ENCODE peak calls at places on chromosomes 3 and 15, in nine cellular contexts. One of them, this sample, is unnamed.
A peak's percentile ranks its signal among the peaks of the same experiment; 100 is the strongest.

GRCh38 chr3:144162042-144162441 is 190.4 kb downstream of the DIPK2A start:
- DNase-seq in Caco-2: no peak
- DNase-seq in sigmoid colon: no peak
- DNase-seq in endothelial cell: no peak
- DNase-seq in omental fat pad: no peak
- DNase-seq in thoracic aorta: no peak
- DNase-seq in mucosa of descending colon: no peak
- DNase-seq in A549: peak; percentile 67
- DNase-seq in heart right ventricle: no peak
- DNase-seq in this sample: no peak

GRCh38 chr3:194082596-194083220 is 53.2 kb upstream of the HES1 start:
- DNase-seq in Caco-2: no peak
- DNase-seq in sigmoid colon: peak; percentile 87
- DNase-seq in endothelial cell: peak; percentile 26
- DNase-seq in omental fat pad: no peak
- DNase-seq in thoracic aorta: no peak
- DNase-seq in mucosa of descending colon: no peak
- DNase-seq in A549: no peak
- DNase-seq in heart right ventricle: peak; percentile 72
- DNase-seq in this sample: no peak

GRCh38 chr3:123444744-123445143 is 4.1 kb downstream of the ADCY5 start:
- DNase-seq in Caco-2: no peak
- DNase-seq in sigmoid colon: no peak
- DNase-seq in endothelial cell: no peak
- DNase-seq in omental fat pad: no peak
- DNase-seq in thoracic aorta: no peak
- DNase-seq in mucosa of descending colon: no peak
- DNase-seq in A549: no peak
- DNase-seq in heart right ventricle: no peak
- DNase-seq in this sample: no peak

GRCh38 chr3:33218446-33219174 is at the start of gene SUSD5:
- DNase-seq in Caco-2: no peak
- DNase-seq in sigmoid colon: no peak
- DNase-seq in endothelial cell: peak; percentile 48
- DNase-seq in omental fat pad: no peak
- DNase-seq in thoracic aorta: no peak
- DNase-seq in mucosa of descending colon: no peak
- DNase-seq in A549: peak; percentile 61
- DNase-seq in heart right ventricle: no peak
- DNase-seq in this sample: peak; percentile 40

GRCh38 chr3:105729662-105730061 is 139.2 kb downstream of the CBLB start:
- DNase-seq in Caco-2: no peak
- DNase-seq in sigmoid colon: no peak
- DNase-seq in endothelial cell: no peak
- DNase-seq in omental fat pad: no peak
- DNase-seq in thoracic aorta: no peak
- DNase-seq in mucosa of descending colon: no peak
- DNase-seq in A549: no peak
- DNase-seq in heart right ventricle: no peak
- DNase-seq in this sample: no peak

GRCh38 chr3:29468150-29468549 is 187.3 kb downstream of the RBMS3 start:
- DNase-seq in Caco-2: no peak
- DNase-seq in sigmoid colon: no peak
- DNase-seq in endothelial cell: no peak
- DNase-seq in omental fat pad: no peak
- DNase-seq in thoracic aorta: no peak
- DNase-seq in mucosa of descending colon: no peak
- DNase-seq in A549: no peak
- DNase-seq in heart right ventricle: no peak
- DNase-seq in this sample: peak; percentile 25

GRCh38 chr3:68049781-68050180 is 395.4 kb upstream of the SUCLG2 start:
- DNase-seq in Caco-2: no peak
- DNase-seq in sigmoid colon: no peak
- DNase-seq in endothelial cell: no peak
- DNase-seq in omental fat pad: no peak
- DNase-seq in thoracic aorta: no peak
- DNase-seq in mucosa of descending colon: no peak
- DNase-seq in A549: no peak
- DNase-seq in heart right ventricle: no peak
- DNase-seq in this sample: no peak

GRCh38 chr3:131329774-131330173 is 51.8 kb upstream of the NUDT16 start:
- DNase-seq in Caco-2: no peak
- DNase-seq in sigmoid colon: no peak
- DNase-seq in endothelial cell: no peak
- DNase-seq in omental fat pad: no peak
- DNase-seq in thoracic aorta: no peak
- DNase-seq in mucosa of descending colon: no peak
- DNase-seq in A549: no peak
- DNase-seq in heart right ventricle: no peak
- DNase-seq in this sample: no peak

GRCh38 chr15:51004103-51004536 is 90.6 kb downstream of the TNFAIP8L3 start:
- DNase-seq in Caco-2: peak; percentile 45
- DNase-seq in sigmoid colon: no peak
- DNase-seq in endothelial cell: no peak
- DNase-seq in omental fat pad: no peak
- DNase-seq in thoracic aorta: no peak
- DNase-seq in mucosa of descending colon: no peak
- DNase-seq in A549: peak; percentile 60
- DNase-seq in heart right ventricle: no peak
- DNase-seq in this sample: no peak

GRCh38 chr3:58079773-58080172 is 71.6 kb downstream of the FLNB start:
- DNase-seq in Caco-2: no peak
- DNase-seq in sigmoid colon: no peak
- DNase-seq in endothelial cell: no peak
- DNase-seq in omental fat pad: no peak
- DNase-seq in thoracic aorta: no peak
- DNase-seq in mucosa of descending colon: no peak
- DNase-seq in A549: no peak
- DNase-seq in heart right ventricle: no peak
- DNase-seq in this sample: no peak

GRCh38 chr15:39041979-39042485 is 477.4 kb upstream of the RASGRP1 start:
- DNase-seq in Caco-2: no peak
- DNase-seq in sigmoid colon: no peak
- DNase-seq in endothelial cell: no peak
- DNase-seq in omental fat pad: no peak
- DNase-seq in thoracic aorta: no peak
- DNase-seq in mucosa of descending colon: no peak
- DNase-seq in A549: no peak
- DNase-seq in heart right ventricle: no peak
- DNase-seq in this sample: no peak

GRCh38 chr15:30990451-30991300 is 752 bp downstream of the MTMR10 start:
- DNase-seq in Caco-2: no peak
- DNase-seq in sigmoid colon: no peak
- DNase-seq in endothelial cell: no peak
- DNase-seq in omental fat pad: no peak
- DNase-seq in thoracic aorta: no peak
- DNase-seq in mucosa of descending colon: no peak
- DNase-seq in A549: no peak
- DNase-seq in heart right ventricle: no peak
- DNase-seq in this sample: no peak

GRCh38 chr3:158792709-158793108 is 9.1 kb upstream of the MFSD1 start:
- DNase-seq in Caco-2: no peak
- DNase-seq in sigmoid colon: no peak
- DNase-seq in endothelial cell: no peak
- DNase-seq in omental fat pad: no peak
- DNase-seq in thoracic aorta: no peak
- DNase-seq in mucosa of descending colon: no peak
- DNase-seq in A549: peak; percentile 83
- DNase-seq in heart right ventricle: no peak
- DNase-seq in this sample: no peak

GRCh38 chr15:44194397-44195150 is 497 bp downstream of the FRMD5 start:
- DNase-seq in Caco-2: peak; percentile 41
- DNase-seq in sigmoid colon: peak; percentile 66
- DNase-seq in endothelial cell: no peak
- DNase-seq in omental fat pad: no peak
- DNase-seq in thoracic aorta: no peak
- DNase-seq in mucosa of descending colon: peak; percentile 63
- DNase-seq in A549: peak; percentile 48
- DNase-seq in heart right ventricle: peak; percentile 6
- DNase-seq in this sample: peak; percentile 20
- TF ChIP-seq CTCF in Caco-2: no peak
- TF ChIP-seq CTCF in sigmoid colon: no peak
- TF ChIP-seq CTCF in endothelial cell: no peak
- TF ChIP-seq CTCF in omental fat pad: no peak
- TF ChIP-seq CTCF in thoracic aorta: no peak
- TF ChIP-seq CTCF in mucosa of descending colon: no peak
- TF ChIP-seq CTCF in A549: no peak
- TF ChIP-seq CTCF in heart right ventricle: no peak
- TF ChIP-seq CTCF in this sample: no peak

DNA sequence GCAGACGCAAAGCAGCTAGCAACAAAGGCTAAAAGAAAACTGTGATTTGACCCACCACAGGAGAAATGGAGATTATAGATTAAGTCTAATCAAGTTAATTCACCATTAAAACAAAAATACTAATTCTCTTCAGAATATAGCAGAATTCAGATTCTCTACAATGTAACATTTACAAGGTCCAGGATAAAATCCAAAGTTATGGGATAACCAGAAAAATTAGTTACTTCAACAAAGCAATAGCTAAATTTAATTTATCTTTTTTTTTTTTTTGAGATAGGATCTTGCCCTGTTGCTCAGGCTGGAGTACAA is 284.6 kb upstream of the MANF start:
- DNase-seq in Caco-2: no peak
- DNase-seq in sigmoid colon: no peak
- DNase-seq in endothelial cell: no peak
- DNase-seq in omental fat pad: no peak
- DNase-seq in thoracic aorta: no peak
- DNase-seq in mucosa of descending colon: no peak
- DNase-seq in A549: no peak
- DNase-seq in heart right ventricle: no peak
- DNase-seq in this sample: no peak
- TF ChIP-seq CTCF in Caco-2: no peak
- TF ChIP-seq CTCF in sigmoid colon: no peak
- TF ChIP-seq CTCF in endothelial cell: no peak
- TF ChIP-seq CTCF in omental fat pad: no peak
- TF ChIP-seq CTCF in thoracic aorta: no peak
- TF ChIP-seq CTCF in mucosa of descending colon: no peak
- TF ChIP-seq CTCF in A549: no peak
- TF ChIP-seq CTCF in heart right ventricle: no peak
- TF ChIP-seq CTCF in this sample: no peak

GRCh38 chr15:40955141-40955903 is 2.1 kb downstream of the CHAC1 start:
- DNase-seq in Caco-2: no peak
- DNase-seq in sigmoid colon: no peak
- DNase-seq in endothelial cell: no peak
- DNase-seq in omental fat pad: no peak
- DNase-seq in thoracic aorta: no peak
- DNase-seq in mucosa of descending colon: peak; percentile 49
- DNase-seq in A549: no peak
- DNase-seq in heart right ventricle: no peak
- DNase-seq in this sample: no peak
- TF ChIP-seq CTCF in Caco-2: no peak
- TF ChIP-seq CTCF in sigmoid colon: no peak
- TF ChIP-seq CTCF in endothelial cell: no peak
- TF ChIP-seq CTCF in omental fat pad: no peak
- TF ChIP-seq CTCF in thoracic aorta: no peak
- TF ChIP-seq CTCF in mucosa of descending colon: no peak
- TF ChIP-seq CTCF in A549: no peak
- TF ChIP-seq CTCF in heart right ventricle: no peak
- TF ChIP-seq CTCF in this sample: no peak

GRCh38 chr3:97795951-97796350 is 25.9 kb upstream of the CRYBG3 start:
- DNase-seq in Caco-2: no peak
- DNase-seq in sigmoid colon: no peak
- DNase-seq in endothelial cell: no peak
- DNase-seq in omental fat pad: no peak
- DNase-seq in thoracic aorta: no peak
- DNase-seq in mucosa of descending colon: no peak
- DNase-seq in A549: no peak
- DNase-seq in heart right ventricle: no peak
- DNase-seq in this sample: no peak

DNA sequence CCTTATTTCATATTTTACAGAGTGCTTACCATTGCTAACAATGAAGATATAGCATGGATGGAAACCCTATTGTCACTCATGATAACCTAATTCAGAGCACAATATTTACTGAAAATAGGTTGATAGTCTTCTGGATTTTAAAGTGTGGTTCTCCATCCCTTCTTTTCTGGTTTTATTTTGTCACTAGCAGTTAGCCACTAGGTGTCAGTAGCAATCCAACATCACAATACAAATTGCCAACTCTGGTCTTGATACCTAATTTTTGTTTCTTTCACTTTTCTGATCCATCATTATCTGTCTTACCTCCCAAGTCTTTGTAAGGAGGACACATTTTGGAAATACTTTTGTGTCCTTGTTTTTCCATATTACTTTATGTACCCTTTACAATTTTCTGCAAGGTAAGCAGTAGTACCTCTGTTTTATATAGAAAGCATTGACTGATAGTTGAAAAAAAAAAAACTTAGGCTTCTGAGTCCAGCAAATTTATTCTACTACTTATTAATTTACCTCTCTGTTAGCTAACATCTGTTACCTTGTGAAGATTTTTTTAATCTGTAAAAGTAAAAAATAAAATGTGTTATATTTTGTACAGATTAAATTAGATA is 28.3 kb upstream of the CRYBG3 start:
- DNase-seq in Caco-2: no peak
- DNase-seq in sigmoid colon: no peak
- DNase-seq in endothelial cell: no peak
- DNase-seq in omental fat pad: no peak
- DNase-seq in thoracic aorta: no peak
- DNase-seq in mucosa of descending colon: no peak
- DNase-seq in A549: peak; percentile 60
- DNase-seq in heart right ventricle: peak; percentile 10
- DNase-seq in this sample: no peak
- TF ChIP-seq CTCF in Caco-2: peak; percentile 54
- TF ChIP-seq CTCF in sigmoid colon: peak; percentile 78
- TF ChIP-seq CTCF in endothelial cell: peak; percentile 82
- TF ChIP-seq CTCF in omental fat pad: peak; percentile 23
- TF ChIP-seq CTCF in thoracic aorta: peak; percentile 70
- TF ChIP-seq CTCF in mucosa of descending colon: no peak
- TF ChIP-seq CTCF in A549: peak; percentile 90
- TF ChIP-seq CTCF in heart right ventricle: peak; percentile 72
- TF ChIP-seq CTCF in this sample: peak; percentile 86

DNA sequence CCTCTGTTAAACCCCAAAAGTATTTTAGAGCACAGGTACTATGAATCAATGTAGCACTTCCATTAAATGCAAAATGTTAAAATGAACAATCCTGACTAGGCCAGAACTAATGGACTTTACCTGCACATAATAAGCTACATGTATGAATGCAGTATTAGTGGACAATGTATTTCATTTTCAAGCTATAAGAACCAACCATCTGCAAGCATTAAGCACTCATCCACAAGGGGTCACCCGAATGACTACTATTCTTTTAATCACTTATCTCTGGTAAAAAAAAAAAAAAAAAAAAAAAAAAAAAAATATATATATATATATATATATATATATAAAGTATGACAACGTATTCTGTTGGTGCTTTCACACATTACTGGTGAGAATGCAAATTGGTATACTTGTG is 7.2 kb downstream of the HERC1 start:
- DNase-seq in Caco-2: no peak
- DNase-seq in sigmoid colon: no peak
- DNase-seq in endothelial cell: no peak
- DNase-seq in omental fat pad: no peak
- DNase-seq in thoracic aorta: no peak
- DNase-seq in mucosa of descending colon: no peak
- DNase-seq in A549: peak; percentile 62
- DNase-seq in heart right ventricle: no peak
- DNase-seq in this sample: no peak
- TF ChIP-seq CTCF in Caco-2: no peak
- TF ChIP-seq CTCF in sigmoid colon: no peak
- TF ChIP-seq CTCF in endothelial cell: no peak
- TF ChIP-seq CTCF in omental fat pad: no peak
- TF ChIP-seq CTCF in thoracic aorta: no peak
- TF ChIP-seq CTCF in mucosa of descending colon: no peak
- TF ChIP-seq CTCF in A549: peak; percentile 22
- TF ChIP-seq CTCF in heart right ventricle: no peak
- TF ChIP-seq CTCF in this sample: no peak

GRCh38 chr15:26971303-26972018 is 480 bp downstream of the GABRG3 start:
- DNase-seq in Caco-2: no peak
- DNase-seq in sigmoid colon: no peak
- DNase-seq in endothelial cell: peak; percentile 41
- DNase-seq in omental fat pad: no peak
- DNase-seq in thoracic aorta: no peak
- DNase-seq in mucosa of descending colon: no peak
- DNase-seq in A549: no peak
- DNase-seq in heart right ventricle: no peak
- DNase-seq in this sample: no peak
- TF ChIP-seq CTCF in Caco-2: no peak
- TF ChIP-seq CTCF in sigmoid colon: no peak
- TF ChIP-seq CTCF in endothelial cell: no peak
- TF ChIP-seq CTCF in omental fat pad: no peak
- TF ChIP-seq CTCF in thoracic aorta: no peak
- TF ChIP-seq CTCF in mucosa of descending colon: no peak
- TF ChIP-seq CTCF in A549: no peak
- TF ChIP-seq CTCF in heart right ventricle: no peak
- TF ChIP-seq CTCF in this sample: peak; percentile 18

This sample was measured in D721Med.